ENCODE peak calls at places on chromosomes 16 and 17, in four cellular contexts. One of them, this sample, is unnamed.

GRCh38 chr16:4362476-4363250 is 9.0 kb upstream of the VASN start:
- DNase-seq in SHP77: no peak
- DNase-seq in LoVo: no peak
- DNase-seq in foreskin fibroblast: no peak
- DNase-seq in this sample: no peak

GRCh38 chr17:36072431-36073121 is 8.5 kb downstream of the CCL18 start:
- DNase-seq in foreskin fibroblast: no peak
- DNase-seq in LoVo: peak
- DNase-seq in SHP77: no peak
- DNase-seq in this sample: no peak

GRCh38 chr17:78517421-78517820 is 59.8 kb downstream of the DNAH17 start:
- DNase-seq in foreskin fibroblast: no peak
- DNase-seq in LoVo: no peak
- DNase-seq in SHP77: no peak
- DNase-seq in this sample: no peak

GRCh38 chr16:73172621-73173312 is 124.8 kb upstream of the ZFHX3 start:
- DNase-seq in LoVo: no peak
- DNase-seq in SHP77: peak
- DNase-seq in foreskin fibroblast: peak
- DNase-seq in this sample: peak

GRCh38 chr17:82392967-82393366 is 21.4 kb downstream of the UTS2R start:
- DNase-seq in LoVo: no peak
- DNase-seq in foreskin fibroblast: no peak
- DNase-seq in SHP77: no peak
- DNase-seq in this sample: no peak

GRCh38 chr17:59221159-59221847 is 992 bp downstream of the GDPD1 start:
- DNase-seq in foreskin fibroblast: no peak
- DNase-seq in SHP77: peak
- DNase-seq in LoVo: no peak
- DNase-seq in this sample: no peak

GRCh38 chr17:78986048-78986648 is 6.4 kb upstream of the LGALS3BP start:
- DNase-seq in foreskin fibroblast: no peak
- DNase-seq in SHP77: peak
- DNase-seq in LoVo: no peak
- DNase-seq in this sample: no peak

GRCh38 chr17:75505152-75505409 is 10.3 kb downstream of the CASKIN2 start:
- DNase-seq in foreskin fibroblast: no peak
- DNase-seq in LoVo: no peak
- DNase-seq in SHP77: no peak
- DNase-seq in this sample: no peak

GRCh38 chr17:13736915-13737314 is 135.2 kb upstream of the HS3ST3A1 start:
- DNase-seq in SHP77: no peak
- DNase-seq in LoVo: no peak
- DNase-seq in foreskin fibroblast: peak
- DNase-seq in this sample: no peak

GRCh38 chr16:73616186-73616585 is 568.3 kb upstream of the ZFHX3 start:
- DNase-seq in LoVo: no peak
- DNase-seq in foreskin fibroblast: no peak
- DNase-seq in SHP77: no peak
- DNase-seq in this sample: no peak

GRCh38 chr16:28309811-28310311 is 17.5 kb downstream of the SBK1 start:
- DNase-seq in foreskin fibroblast: no peak
- DNase-seq in LoVo: no peak
- DNase-seq in SHP77: no peak
- DNase-seq in this sample: no peak

GRCh38 chr16:24996301-24996700 is 18.9 kb downstream of the ARHGAP17 start:
- DNase-seq in LoVo: no peak
- DNase-seq in SHP77: no peak
- DNase-seq in foreskin fibroblast: no peak
- DNase-seq in this sample: no peak

GRCh38 chr17:42221886-42222745 is 27.8 kb upstream of the GHDC start:
- DNase-seq in LoVo: no peak
- DNase-seq in SHP77: peak
- DNase-seq in foreskin fibroblast: peak
- DNase-seq in this sample: no peak

GRCh38 chr17:79821331-79822095 is 17.7 kb downstream of the CBX4 start:
- DNase-seq in LoVo: no peak
- DNase-seq in SHP77: no peak
- DNase-seq in foreskin fibroblast: no peak
- DNase-seq in this sample: no peak

GRCh38 chr16:49350265-49351103 is 23.1 kb upstream of the C16orf78 start:
- DNase-seq in foreskin fibroblast: peak
- DNase-seq in SHP77: peak
- DNase-seq in LoVo: peak
- DNase-seq in this sample: peak

GRCh38 chr17:4536259-4536741 is 18.9 kb downstream of the MYBBP1A start:
- DNase-seq in foreskin fibroblast: no peak
- DNase-seq in LoVo: no peak
- DNase-seq in SHP77: no peak
- DNase-seq in this sample: no peak

GRCh38 chr16:68015681-68016080 is at the start of gene DPEP2NB:
- DNase-seq in SHP77: no peak
- DNase-seq in LoVo: no peak
- DNase-seq in foreskin fibroblast: no peak
- DNase-seq in this sample: no peak

GRCh38 chr17:12068946-12069345 is 48.3 kb downstream of the MAP2K4 start:
- DNase-seq in LoVo: no peak
- DNase-seq in SHP77: no peak
- DNase-seq in foreskin fibroblast: no peak
- DNase-seq in this sample: no peak

GRCh38 chr17:58513913-58514794 is at the start of gene MTMR4:
- DNase-seq in SHP77: peak
- DNase-seq in LoVo: peak
- DNase-seq in foreskin fibroblast: peak
- DNase-seq in this sample: no peak

GRCh38 chr16:86343733-86344585 is 166.4 kb upstream of the FOXF1 start:
- DNase-seq in foreskin fibroblast: no peak
- DNase-seq in LoVo: no peak
- DNase-seq in SHP77: no peak
- DNase-seq in this sample: no peak

GRCh38 chr16:66901626-66902025 is 17.1 kb downstream of the CDH16 start:
- DNase-seq in LoVo: no peak
- DNase-seq in SHP77: no peak
- DNase-seq in foreskin fibroblast: no peak
- DNase-seq in this sample: no peak

GRCh38 chr17:6474906-6475305 is 30.7 kb downstream of the PIMREG start:
- DNase-seq in SHP77: no peak
- DNase-seq in foreskin fibroblast: no peak
- DNase-seq in LoVo: no peak
- DNase-seq in this sample: no peak

GRCh38 chr17:12097326-12097725 is 76.6 kb downstream of the MAP2K4 start:
- DNase-seq in foreskin fibroblast: no peak
- DNase-seq in LoVo: no peak
- DNase-seq in SHP77: no peak
- DNase-seq in this sample: no peak

GRCh38 chr16:87101903-87102302 is 215.3 kb downstream of the C16orf95 start:
- DNase-seq in foreskin fibroblast: peak
- DNase-seq in SHP77: no peak
- DNase-seq in LoVo: no peak
- DNase-seq in this sample: no peak